ENCODE peak calls at places on chromosomes 5 and 9, in seven cellular contexts. Y, G, F, L, H, O and U are unnamed samples.

GRCh38 chr5:39794511-39794910 is 369.7 kb upstream of the DAB2 start:
- DNase-seq in Y (no peak), G (no peak), F (no peak), L (no peak), H (no peak), O (no peak), U (peak; percentile 23)

GRCh38 chr5:28301676-28302075 is 1263.3 kb upstream of the CDH9 start:
- DNase-seq in Y (no peak), G (no peak), F (no peak), L (no peak), H (peak; percentile 66), O (no peak), U (no peak)

GRCh38 chr5:133205204-133205603 is 153.4 kb downstream of the HSPA4 start:
- DNase-seq in Y (no peak), G (no peak), F (no peak), L (no peak), H (peak; percentile 22), O (no peak), U (no peak)

GRCh38 chr5:191036-191948 is at the start of gene LRRC14B:
- DNase-seq in Y (no peak), G (no peak), F (no peak), L (peak; percentile 29), H (no peak), O (no peak), U (no peak)

GRCh38 chr9:72422214-72422613 is 57.2 kb upstream of the ZFAND5 start:
- DNase-seq in Y (no peak), G (no peak), F (no peak), L (no peak), H (no peak), O (no peak), U (no peak)

GRCh38 chr9:89497181-89497963 is 541 bp downstream of the SEMA4D start:
- DNase-seq in Y (no peak), G (no peak), F (no peak), L (peak; percentile 49), H (no peak), O (no peak), U (no peak)

GRCh38 chr5:125278711-125279110 is 532.3 kb upstream of the ZNF608 start:
- DNase-seq in Y (no peak), G (no peak), F (no peak), L (no peak), H (no peak), O (no peak), U (no peak)

GRCh38 chr9:69455311-69455710 is 130.3 kb downstream of the ENTREP1 start:
- DNase-seq in Y (no peak), G (no peak), F (no peak), L (no peak), H (no peak), O (no peak), U (no peak)

GRCh38 chr5:95113489-95113888 is 171.4 kb downstream of the MCTP1 start:
- DNase-seq in Y (no peak), G (no peak), F (no peak), L (no peak), H (peak; percentile 83), O (no peak), U (no peak)

GRCh38 chr9:137672907-137673791 is 54.3 kb downstream of the EHMT1 start:
- DNase-seq in Y (no peak), G (peak; percentile 14), F (no peak), L (peak; percentile 39), H (peak; percentile 44), O (peak; percentile 29), U (peak; percentile 50)

GRCh38 chr9:72592501-72593403 is 71.3 kb downstream of the TMC1 start:
- DNase-seq in Y (no peak), G (no peak), F (no peak), L (peak; percentile 11), H (peak; percentile 36), O (no peak), U (no peak)

GRCh38 chr5:68834486-68834885 is 259.3 kb upstream of the SLC30A5 start:
- DNase-seq in Y (no peak), G (no peak), F (no peak), L (no peak), H (no peak), O (no peak), U (peak; percentile 51)

GRCh38 chr9:106921341-106921899 is 58.5 kb downstream of the ZNF462 start:
- DNase-seq in Y (no peak), G (no peak), F (no peak), L (peak; percentile 46), H (peak; percentile 93), O (no peak), U (no peak)

GRCh38 chr9:70641631-70642030 is 227.2 kb upstream of the KLF9 start:
- DNase-seq in Y (no peak), G (no peak), F (no peak), L (no peak), H (no peak), O (no peak), U (no peak)

GRCh38 chr9:4615251-4615650 is 46.8 kb upstream of the PLPP6 start:
- DNase-seq in Y (no peak), G (no peak), F (no peak), L (no peak), H (peak; percentile 81), O (no peak), U (no peak)